ENCODE peak calls at places on chromosomes 1 and 21, in nine cellular contexts. C, Q, A, N, E, L, M, I and Z are unnamed samples. For H3K4me1 and H3K27me3, the result is how much of the 10 kb centered on the place peaks cover.

GRCh38 chr1:173009597-173009996 is 41.1 kb downstream of the TNFSF18 start:
- DNase-seq in C (no peak), Q (peak), A (no peak), N (no peak), E (no peak), L (no peak), M (no peak), I (no peak), Z (no peak)

GRCh38 chr1:96492236-96492635 is 229.3 kb upstream of the PTBP2 start:
- DNase-seq in C (no peak), Q (no peak), A (no peak), N (peak), E (no peak), L (peak), M (no peak), I (no peak), Z (no peak)

GRCh38 chr1:220775238-220775853 is 11.4 kb upstream of the MTARC1 start:
- DNase-seq in C (no peak), Q (no peak), A (peak), N (no peak), E (no peak), L (peak), M (peak), I (no peak), Z (no peak)

GRCh38 chr1:222370911-222371717 is 176.8 kb downstream of the HHIPL2 start:
- DNase-seq in C (no peak), Q (no peak), A (no peak), N (peak), E (peak), L (no peak), M (no peak), I (no peak), Z (no peak)

GRCh38 chr1:30635386-30635975 is 87.9 kb downstream of the MATN1 start:
- DNase-seq in C (no peak), Q (no peak), A (no peak), N (no peak), E (no peak), L (no peak), M (no peak), I (no peak), Z (no peak)

GRCh38 chr1:17588048-17588781 is 48.7 kb downstream of the ARHGEF10L start:
- DNase-seq in C (peak), Q (peak), A (no peak), N (peak), E (peak), L (peak), M (no peak), I (peak), Z (peak)

GRCh38 chr1:29256979-29257804 is 20.9 kb downstream of the PTPRU start:
- DNase-seq in C (peak), Q (no peak), A (no peak), N (peak), E (peak), L (peak), M (no peak), I (no peak), Z (no peak)

GRCh38 chr1:226292874-226293552 is 16.0 kb downstream of the LIN9 start:
- DNase-seq in C (no peak), Q (no peak), A (no peak), N (no peak), E (no peak), L (no peak), M (no peak), I (no peak), Z (no peak)

GRCh38 chr1:75275107-75275506 is 140.9 kb downstream of the LHX8 start:
- DNase-seq in C (no peak), Q (no peak), A (no peak), N (peak), E (no peak), L (no peak), M (no peak), I (no peak), Z (no peak)

GRCh38 chr1:54439550-54440223 is 33.5 kb upstream of the SSBP3 start:
- DNase-seq in C (peak), Q (no peak), A (no peak), N (no peak), E (no peak), L (no peak), M (no peak), I (no peak), Z (no peak)

GRCh38 chr1:198449281-198449680 is 91.2 kb downstream of the ATP6V1G3 start:
- DNase-seq in C (no peak), Q (no peak), A (no peak), N (peak), E (peak), L (no peak), M (no peak), I (no peak), Z (no peak)

GRCh38 chr1:21909787-21910503 is 27.2 kb downstream of the HSPG2 start:
- DNase-seq in C (peak), Q (no peak), A (peak), N (peak), E (peak), L (peak), M (no peak), I (peak), Z (peak)

GRCh38 chr1:158706096-158706495 is 5.6 kb upstream of the OR6K2 start:
- DNase-seq in C (no peak), Q (no peak), A (no peak), N (no peak), E (peak), L (no peak), M (no peak), I (no peak), Z (no peak)

GRCh38 chr1:21906173-21907078 is 30.7 kb downstream of the HSPG2 start:
- DNase-seq in C (peak), Q (no peak), A (no peak), N (no peak), E (no peak), L (no peak), M (no peak), I (peak), Z (peak)

GRCh38 chr1:168674252-168674651 is 54.8 kb downstream of the DPT start:
- DNase-seq in C (no peak), Q (no peak), A (no peak), N (no peak), E (no peak), L (no peak), M (no peak), I (no peak), Z (no peak)

DNA sequence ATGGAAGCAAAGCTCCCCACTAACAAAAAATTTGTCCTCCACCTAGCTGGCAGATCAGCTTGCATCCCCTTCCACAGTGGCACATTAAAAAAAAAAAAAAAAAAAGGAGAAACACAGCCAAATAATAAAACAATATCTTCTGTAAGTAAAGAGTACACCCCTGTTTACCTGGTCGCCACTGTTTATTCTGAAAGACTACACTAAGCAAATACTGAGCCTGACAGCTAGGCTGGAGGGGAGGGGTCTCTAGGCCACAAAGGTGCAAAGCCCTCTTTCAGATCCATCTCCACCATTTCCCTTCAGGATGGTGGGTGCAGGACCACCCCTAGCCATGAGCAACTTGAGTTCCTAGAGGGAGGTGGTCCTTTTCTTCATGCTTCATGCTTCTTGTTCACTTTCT is 22.8 kb upstream of the SLC45A3 start:
- DNase-seq in C (no peak), Q (no peak), A (no peak), N (no peak), E (no peak), L (no peak), M (no peak), I (no peak), Z (no peak)
- H3K4me1 ChIP-seq in C (under half), Q (under half), A (under half), N (under half), E (under half), L (under half), M (under half), I (under half), Z (under half)

GRCh38 chr1:228530086-228530758 is 43.0 kb downstream of the RNF187 start:
- DNase-seq in C (peak), Q (no peak), A (no peak), N (no peak), E (no peak), L (no peak), M (no peak), I (no peak), Z (no peak)

GRCh38 chr1:228527596-228527995 is 40.4 kb downstream of the RNF187 start:
- DNase-seq in C (no peak), Q (no peak), A (no peak), N (no peak), E (no peak), L (no peak), M (no peak), I (no peak), Z (no peak)

GRCh38 chr1:228528612-228529011 is 41.4 kb downstream of the RNF187 start:
- DNase-seq in C (peak), Q (no peak), A (no peak), N (no peak), E (no peak), L (no peak), M (no peak), I (no peak), Z (no peak)

GRCh38 chr1:228530951-228531731 is 44.0 kb downstream of the RNF187 start:
- DNase-seq in C (peak), Q (no peak), A (no peak), N (no peak), E (no peak), L (no peak), M (no peak), I (no peak), Z (no peak)
- H3K27ac ChIP-seq in C (no peak), Q (no peak), A (no peak), N (no peak), E (no peak), L (no peak), M (no peak), I (no peak), Z (no peak)

DNA sequence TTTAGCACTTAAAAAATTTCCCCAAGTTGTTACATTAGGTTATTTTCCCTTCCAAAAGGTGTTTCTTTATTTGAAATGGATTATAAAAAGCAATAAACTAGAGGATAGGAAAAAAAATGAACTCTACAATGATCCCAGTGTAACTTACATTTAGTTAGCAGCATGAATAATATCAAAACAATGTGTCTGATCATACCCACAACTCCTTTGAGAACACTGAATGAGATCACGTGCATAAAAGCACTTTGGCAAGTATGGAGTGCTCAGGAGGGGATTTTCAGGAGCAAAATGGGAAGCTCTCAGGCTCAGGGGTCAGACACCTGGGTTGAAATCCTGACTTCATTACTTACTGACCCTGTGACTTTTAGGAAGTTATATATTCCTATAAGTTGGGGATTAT is 369.7 kb upstream of the PROX1 start:
- DNase-seq in C (no peak), Q (no peak), A (no peak), N (no peak), E (no peak), L (no peak), M (no peak), I (no peak), Z (no peak)
- H3K27me3 ChIP-seq in C (under half), Q (under half), A (under half), N (under half), E (under half), L (under half), M (under half), I (under half), Z (under half)

GRCh38 chr1:63779338-63779819 is 5.6 kb downstream of the ROR1 start:
- DNase-seq in C (no peak), Q (no peak), A (no peak), N (no peak), E (peak), L (no peak), M (no peak), I (no peak), Z (no peak)
- H3K4me1 ChIP-seq in C (under half), Q (under half), A (under half), N (under half), E (under half), L (under half), M (under half), I (under half), Z (under half)

GRCh38 chr21:41641821-41642368 is 125.0 kb downstream of the RIPK4 start:
- DNase-seq in C (peak), Q (no peak), A (no peak), N (peak), E (peak), L (no peak), M (no peak), I (no peak), Z (peak)

GRCh38 chr21:41642399-41642798 is 124.5 kb downstream of the RIPK4 start:
- DNase-seq in C (peak), Q (no peak), A (no peak), N (peak), E (no peak), L (no peak), M (no peak), I (no peak), Z (no peak)

GRCh38 chr21:41639766-41640165 is 127.1 kb downstream of the RIPK4 start:
- DNase-seq in C (peak), Q (no peak), A (no peak), N (no peak), E (no peak), L (no peak), M (no peak), I (no peak), Z (no peak)

GRCh38 chr21:41640756-41641509 is 125.9 kb downstream of the RIPK4 start:
- DNase-seq in C (peak), Q (no peak), A (no peak), N (peak), E (peak), L (no peak), M (no peak), I (no peak), Z (no peak)

GRCh38 chr21:41641510-41641815 is 125.4 kb downstream of the RIPK4 start:
- DNase-seq in C (peak), Q (no peak), A (no peak), N (no peak), E (no peak), L (no peak), M (no peak), I (no peak), Z (no peak)
- H3K27ac ChIP-seq in C (peak), Q (peak), A (no peak), N (peak), E (peak), L (no peak), M (no peak), I (peak), Z (peak)

GRCh38 chr1:202007279-202007678 is 3.1 kb upstream of the ELF3 start:
- DNase-seq in C (no peak), Q (no peak), A (no peak), N (no peak), E (peak), L (no peak), M (no peak), I (no peak), Z (no peak)
- H3K27me3 ChIP-seq in C (under half), Q (under half), A (under half), N (under half), E (under half), L (under half), M (under half), I (under half), Z (under half)

GRCh38 chr1:2247760-2248126 is 19.6 kb downstream of the SKI start:
- DNase-seq in C (no peak), Q (peak), A (peak), N (no peak), E (no peak), L (no peak), M (no peak), I (no peak), Z (no peak)
- H3K4me1 ChIP-seq in C (half or more), Q (half or more), A (half or more), N (under half), E (under half), L (under half), M (under half), I (under half), Z (half or more)

GRCh38 chr1:32361674-32362473 is 411 bp downstream of the FAM229A start:
- DNase-seq in C (peak), Q (peak), A (peak), N (peak), E (peak), L (peak), M (peak), I (no peak), Z (peak)
- H3K27ac ChIP-seq in C (peak), Q (peak), A (no peak), N (no peak), E (no peak), L (peak), M (no peak), I (peak), Z (peak)

GRCh38 chr1:156641761-156642264 is at the start of gene BCAN:
- DNase-seq in C (no peak), Q (no peak), A (peak), N (no peak), E (peak), L (peak), M (peak), I (no peak), Z (no peak)
- H3K27me3 ChIP-seq in C (half or more), Q (half or more), A (under half), N (half or more), E (under half), L (half or more), M (under half), I (under half), Z (half or more)